ENCODE peak calls at places on chromosomes 4 and X, in four cellular contexts. One of them, this sample, is unnamed.
A peak's percentile ranks its signal among the peaks of the same experiment; 100 is the strongest.

GRCh38 chr4:15656038-15656470 is 897 bp upstream of the FBXL5 start:
- DNase-seq in IMR-90: no peak
- DNase-seq in mesendoderm: peak; percentile 72
- DNase-seq in H9: peak; percentile 72
- DNase-seq in this sample: no peak

GRCh38 chr4:26157541-26157940 is 163.3 kb upstream of the RBPJ start:
- DNase-seq in IMR-90: peak; percentile 54
- DNase-seq in mesendoderm: no peak
- DNase-seq in H9: no peak
- DNase-seq in this sample: no peak

GRCh38 chr4:108398836-108399235 is 221.5 kb upstream of the RPL34 start:
- DNase-seq in IMR-90: no peak
- DNase-seq in mesendoderm: peak; percentile 50
- DNase-seq in H9: no peak
- DNase-seq in this sample: no peak

GRCh38 chr4:118012142-118012541 is 22.1 kb upstream of the NDST3 start:
- DNase-seq in IMR-90: peak; percentile 0
- DNase-seq in mesendoderm: peak; percentile 19
- DNase-seq in H9: no peak
- DNase-seq in this sample: no peak

GRCh38 chr4:81454498-81454897 is 17.2 kb downstream of the RASGEF1B start:
- DNase-seq in IMR-90: peak; percentile 14
- DNase-seq in mesendoderm: no peak
- DNase-seq in H9: no peak
- DNase-seq in this sample: no peak

GRCh38 chrX:15909605-15910004 is 55.0 kb upstream of the AP1S2 start:
- DNase-seq in IMR-90: no peak
- DNase-seq in mesendoderm: peak; percentile 72
- DNase-seq in H9: peak; percentile 70
- DNase-seq in this sample: no peak

GRCh38 chrX:135625995-135626394 is 87.4 kb upstream of the CT45A1 start:
- DNase-seq in IMR-90: no peak
- DNase-seq in mesendoderm: peak; percentile 1
- DNase-seq in H9: no peak
- DNase-seq in this sample: no peak

GRCh38 chr4:37393889-37394288 is 149.3 kb downstream of the NWD2 start:
- DNase-seq in IMR-90: no peak
- DNase-seq in mesendoderm: peak; percentile 26
- DNase-seq in H9: no peak
- DNase-seq in this sample: no peak

GRCh38 chr4:78432896-78433295 is 118.7 kb upstream of the ANXA3 start:
- DNase-seq in IMR-90: peak; percentile 1
- DNase-seq in mesendoderm: peak; percentile 40
- DNase-seq in H9: no peak
- DNase-seq in this sample: no peak

GRCh38 chr4:123438031-123438430 is 41.4 kb downstream of the SPRY1 start:
- DNase-seq in IMR-90: no peak
- DNase-seq in mesendoderm: no peak
- DNase-seq in H9: no peak
- DNase-seq in this sample: no peak

GRCh38 chr4:49032440-49033161 is 46.5 kb downstream of the CWH43 start:
- DNase-seq in IMR-90: peak; percentile 6
- DNase-seq in mesendoderm: peak; percentile 19
- DNase-seq in H9: no peak
- DNase-seq in this sample: no peak

GRCh38 chrX:70132877-70133302 is 357 bp upstream of the IGBP1 start:
- DNase-seq in IMR-90: peak; percentile 3
- DNase-seq in mesendoderm: no peak
- DNase-seq in H9: no peak
- DNase-seq in this sample: no peak

GRCh38 chr4:122746485-122746965 is 14.0 kb downstream of the BBS12 start:
- DNase-seq in IMR-90: no peak
- DNase-seq in mesendoderm: no peak
- DNase-seq in H9: no peak
- DNase-seq in this sample: no peak

GRCh38 chr4:84493092-84493850 is 5.8 kb downstream of the NKX6-1 start:
- DNase-seq in IMR-90: peak; percentile 10
- DNase-seq in mesendoderm: peak; percentile 84
- DNase-seq in H9: peak; percentile 77
- DNase-seq in this sample: peak; percentile 80

GRCh38 chrX:42577936-42578335 is 200.0 kb downstream of the PPP1R2C start:
- DNase-seq in IMR-90: no peak
- DNase-seq in mesendoderm: no peak
- DNase-seq in H9: no peak
- DNase-seq in this sample: no peak
- H4K5ac ChIP-seq in IMR-90: no peak overlapping the region
- H4K5ac ChIP-seq in mesendoderm: no peak overlapping the region
- H4K5ac ChIP-seq in H9: no peak overlapping the region
- H4K5ac ChIP-seq in this sample: no peak overlapping the region

GRCh38 chr4:147837854-147838253 is 106.0 kb downstream of the ARHGAP10 start:
- DNase-seq in IMR-90: no peak
- DNase-seq in mesendoderm: no peak
- DNase-seq in H9: no peak
- DNase-seq in this sample: no peak

GRCh38 chr4:147837435-147837834 is 105.5 kb downstream of the ARHGAP10 start:
- DNase-seq in IMR-90: no peak
- DNase-seq in mesendoderm: peak; percentile 41
- DNase-seq in H9: no peak
- DNase-seq in this sample: no peak

GRCh38 chr4:147840846-147841732 is 109.2 kb downstream of the ARHGAP10 start:
- DNase-seq in IMR-90: no peak
- DNase-seq in mesendoderm: no peak
- DNase-seq in H9: no peak
- DNase-seq in this sample: no peak

GRCh38 chr4:147839200-147839599 is 107.3 kb downstream of the ARHGAP10 start:
- DNase-seq in IMR-90: no peak
- DNase-seq in mesendoderm: no peak
- DNase-seq in H9: no peak
- DNase-seq in this sample: no peak

GRCh38 chr4:147839651-147840050 is 107.8 kb downstream of the ARHGAP10 start:
- DNase-seq in IMR-90: no peak
- DNase-seq in mesendoderm: no peak
- DNase-seq in H9: no peak
- DNase-seq in this sample: no peak
- H4K5ac ChIP-seq in IMR-90: peak overlapping the region; percentile 20
- H4K5ac ChIP-seq in mesendoderm: no peak overlapping the region
- H4K5ac ChIP-seq in H9: no peak overlapping the region
- H4K5ac ChIP-seq in this sample: no peak overlapping the region

GRCh38 chrX:55742649-55743048 is 25.1 kb downstream of the RRAGB start:
- DNase-seq in IMR-90: no peak
- DNase-seq in mesendoderm: no peak
- DNase-seq in H9: no peak
- DNase-seq in this sample: no peak

GRCh38 chrX:55738969-55739368 is 21.4 kb downstream of the RRAGB start:
- DNase-seq in IMR-90: no peak
- DNase-seq in mesendoderm: peak; percentile 61
- DNase-seq in H9: peak; percentile 33
- DNase-seq in this sample: no peak
- H4K5ac ChIP-seq in IMR-90: no peak overlapping the region
- H4K5ac ChIP-seq in mesendoderm: no peak overlapping the region
- H4K5ac ChIP-seq in H9: no peak overlapping the region
- H4K5ac ChIP-seq in this sample: no peak overlapping the region

GRCh38 chr4:112817933-112818921 is 181.3 kb downstream of the LARP7 start:
- DNase-seq in IMR-90: peak; percentile 81
- DNase-seq in mesendoderm: peak; percentile 98
- DNase-seq in H9: peak; percentile 86
- DNase-seq in this sample: peak; percentile 81

GRCh38 chr4:112819729-112820128 is 182.8 kb downstream of the LARP7 start:
- DNase-seq in IMR-90: no peak
- DNase-seq in mesendoderm: no peak
- DNase-seq in H9: no peak
- DNase-seq in this sample: no peak

GRCh38 chr4:112807999-112808398 is 171.1 kb downstream of the LARP7 start:
- DNase-seq in IMR-90: no peak
- DNase-seq in mesendoderm: no peak
- DNase-seq in H9: no peak
- DNase-seq in this sample: no peak

DNA sequence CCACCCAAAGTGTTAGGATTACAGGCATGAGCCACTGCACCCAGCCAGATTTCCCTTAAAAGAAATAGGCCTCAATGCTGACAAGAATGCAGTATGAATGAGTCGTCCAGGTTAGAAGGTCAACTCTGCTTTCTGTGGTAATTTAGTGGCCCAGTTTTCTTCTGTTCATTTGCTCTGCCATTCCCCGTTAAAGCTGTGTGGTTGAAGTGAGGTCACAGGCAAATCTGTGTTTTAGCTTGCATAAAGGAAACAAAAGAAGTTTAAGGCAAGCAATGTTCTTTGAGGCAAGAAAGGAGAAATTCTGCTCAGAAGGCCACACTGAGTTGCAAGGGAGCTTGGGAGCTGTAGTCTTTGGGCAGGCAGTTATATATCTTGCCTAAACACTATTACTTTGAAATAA is 176.8 kb downstream of the LARP7 start:
- DNase-seq in IMR-90: peak; percentile 34
- DNase-seq in mesendoderm: no peak
- DNase-seq in H9: no peak
- DNase-seq in this sample: no peak
- H4K5ac ChIP-seq in IMR-90: no peak overlapping the region
- H4K5ac ChIP-seq in mesendoderm: no peak overlapping the region
- H4K5ac ChIP-seq in H9: no peak overlapping the region
- H4K5ac ChIP-seq in this sample: no peak overlapping the region

GRCh38 chr4:187491421-187491820 is 504.1 kb upstream of the ZFP42 start:
- DNase-seq in IMR-90: no peak
- DNase-seq in mesendoderm: no peak
- DNase-seq in H9: no peak
- DNase-seq in this sample: no peak

GRCh38 chr4:187484186-187484585 is 511.4 kb upstream of the ZFP42 start:
- DNase-seq in IMR-90: no peak
- DNase-seq in mesendoderm: no peak
- DNase-seq in H9: no peak
- DNase-seq in this sample: no peak

GRCh38 chr4:187480146-187481145 is 515.1 kb upstream of the ZFP42 start:
- DNase-seq in IMR-90: peak; percentile 47
- DNase-seq in mesendoderm: no peak
- DNase-seq in H9: no peak
- DNase-seq in this sample: no peak

DNA sequence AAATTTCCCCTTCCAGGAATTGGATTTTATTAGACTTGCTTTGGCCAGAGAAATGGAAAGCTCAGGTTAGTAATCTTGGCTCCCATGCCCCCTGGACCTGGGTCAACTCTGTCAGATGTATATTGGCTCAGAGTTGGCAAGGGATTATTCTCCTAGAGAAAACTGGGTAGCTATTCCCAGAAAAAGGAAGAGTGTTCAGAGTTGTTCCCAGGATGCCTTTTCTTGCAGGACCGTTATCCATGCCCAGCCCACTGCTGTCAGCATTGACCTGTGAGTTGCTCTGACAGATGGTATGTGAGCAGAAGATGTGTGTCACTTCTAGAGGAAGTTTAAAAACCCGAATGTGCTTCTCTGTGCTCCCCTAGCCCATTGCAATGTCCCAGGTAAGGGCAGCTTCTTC is 509.9 kb upstream of the ZFP42 start:
- DNase-seq in IMR-90: no peak
- DNase-seq in mesendoderm: no peak
- DNase-seq in H9: no peak
- DNase-seq in this sample: no peak
- H4K5ac ChIP-seq in IMR-90: no peak overlapping the region
- H4K5ac ChIP-seq in mesendoderm: no peak overlapping the region
- H4K5ac ChIP-seq in H9: no peak overlapping the region
- H4K5ac ChIP-seq in this sample: no peak overlapping the region

This sample was measured in H1.